ENCODE peak calls at places on chromosomes 13 and 19, in ten cellular contexts. One of them, this sample, is unnamed.
A peak's percentile ranks its signal among the peaks of the same experiment; 100 is the strongest.

GRCh38 chr13:25879466-25879865 is 172.3 kb downstream of the SHISA2 start:
- DNase-seq in RCC 7860: no peak
- DNase-seq in stimulated activated CD4-positive, alpha-beta T cell treated with anti-CD3 and anti-CD28 coated beads, Interleukin-15, amount 100 ng/mL, for 1 hour: no peak
- DNase-seq in lung: no peak
- DNase-seq in stimulated activated CD8-positive, alpha-beta memory T cell treated with anti-CD3 and anti-CD28 coated beads, Interleukin-4, amount 100 ng/mL, for 1 hour: no peak
- DNase-seq in effector memory CD4-positive, alpha-beta T cell: no peak
- DNase-seq in mesendoderm: no peak
- DNase-seq in skeletal muscle cell: no peak
- DNase-seq in foreskin fibroblast: no peak
- DNase-seq in sciatic nerve: no peak
- DNase-seq in this sample: no peak

GRCh38 chr19:4061683-4062575 is 4.8 kb downstream of the ZBTB7A start:
- DNase-seq in stimulated activated CD8-positive, alpha-beta memory T cell treated with anti-CD3 and anti-CD28 coated beads, Interleukin-4, amount 100 ng/mL, for 1 hour: no peak
- DNase-seq in skeletal muscle cell: no peak
- DNase-seq in sciatic nerve: no peak
- DNase-seq in lung: no peak
- DNase-seq in RCC 7860: no peak
- DNase-seq in foreskin fibroblast: no peak
- DNase-seq in effector memory CD4-positive, alpha-beta T cell: no peak
- DNase-seq in mesendoderm: no peak
- DNase-seq in stimulated activated CD4-positive, alpha-beta T cell treated with anti-CD3 and anti-CD28 coated beads, Interleukin-15, amount 100 ng/mL, for 1 hour: no peak
- DNase-seq in this sample: peak; percentile 87

GRCh38 chr19:1074512-1075283 is 7.7 kb downstream of the ARHGAP45 start:
- DNase-seq in sciatic nerve: peak; percentile 91
- DNase-seq in foreskin fibroblast: no peak
- DNase-seq in RCC 7860: no peak
- DNase-seq in mesendoderm: no peak
- DNase-seq in lung: peak; percentile 92
- DNase-seq in effector memory CD4-positive, alpha-beta T cell: peak; percentile 90
- DNase-seq in skeletal muscle cell: no peak
- DNase-seq in stimulated activated CD8-positive, alpha-beta memory T cell treated with anti-CD3 and anti-CD28 coated beads, Interleukin-4, amount 100 ng/mL, for 1 hour: peak; percentile 96
- DNase-seq in stimulated activated CD4-positive, alpha-beta T cell treated with anti-CD3 and anti-CD28 coated beads, Interleukin-15, amount 100 ng/mL, for 1 hour: peak; percentile 75
- DNase-seq in this sample: no peak

GRCh38 chr19:6519289-6519688 is 11.5 kb upstream of the TNFSF9 start:
- DNase-seq in lung: no peak
- DNase-seq in skeletal muscle cell: no peak
- DNase-seq in effector memory CD4-positive, alpha-beta T cell: no peak
- DNase-seq in stimulated activated CD4-positive, alpha-beta T cell treated with anti-CD3 and anti-CD28 coated beads, Interleukin-15, amount 100 ng/mL, for 1 hour: no peak
- DNase-seq in mesendoderm: no peak
- DNase-seq in RCC 7860: peak; percentile 91
- DNase-seq in foreskin fibroblast: peak; percentile 72
- DNase-seq in stimulated activated CD8-positive, alpha-beta memory T cell treated with anti-CD3 and anti-CD28 coated beads, Interleukin-4, amount 100 ng/mL, for 1 hour: no peak
- DNase-seq in sciatic nerve: no peak
- DNase-seq in this sample: no peak

GRCh38 chr19:45348367-45349125 is 8.0 kb downstream of the KLC3 start:
- DNase-seq in lung: no peak
- DNase-seq in RCC 7860: no peak
- DNase-seq in effector memory CD4-positive, alpha-beta T cell: no peak
- DNase-seq in stimulated activated CD8-positive, alpha-beta memory T cell treated with anti-CD3 and anti-CD28 coated beads, Interleukin-4, amount 100 ng/mL, for 1 hour: no peak
- DNase-seq in stimulated activated CD4-positive, alpha-beta T cell treated with anti-CD3 and anti-CD28 coated beads, Interleukin-15, amount 100 ng/mL, for 1 hour: no peak
- DNase-seq in mesendoderm: no peak
- DNase-seq in sciatic nerve: no peak
- DNase-seq in foreskin fibroblast: no peak
- DNase-seq in skeletal muscle cell: no peak
- DNase-seq in this sample: no peak

GRCh38 chr19:45569619-45570421 is 14.8 kb downstream of the OPA3 start:
- DNase-seq in effector memory CD4-positive, alpha-beta T cell: no peak
- DNase-seq in stimulated activated CD8-positive, alpha-beta memory T cell treated with anti-CD3 and anti-CD28 coated beads, Interleukin-4, amount 100 ng/mL, for 1 hour: no peak
- DNase-seq in lung: peak; percentile 53
- DNase-seq in skeletal muscle cell: no peak
- DNase-seq in sciatic nerve: no peak
- DNase-seq in RCC 7860: no peak
- DNase-seq in foreskin fibroblast: peak; percentile 77
- DNase-seq in stimulated activated CD4-positive, alpha-beta T cell treated with anti-CD3 and anti-CD28 coated beads, Interleukin-15, amount 100 ng/mL, for 1 hour: peak; percentile 42
- DNase-seq in mesendoderm: peak; percentile 74
- DNase-seq in this sample: peak; percentile 86

GRCh38 chr13:33169273-33169980 is 116.1 kb downstream of the STARD13 start:
- DNase-seq in lung: no peak
- DNase-seq in sciatic nerve: no peak
- DNase-seq in effector memory CD4-positive, alpha-beta T cell: no peak
- DNase-seq in skeletal muscle cell: peak; percentile 85
- DNase-seq in stimulated activated CD4-positive, alpha-beta T cell treated with anti-CD3 and anti-CD28 coated beads, Interleukin-15, amount 100 ng/mL, for 1 hour: no peak
- DNase-seq in RCC 7860: peak; percentile 76
- DNase-seq in foreskin fibroblast: peak; percentile 83
- DNase-seq in stimulated activated CD8-positive, alpha-beta memory T cell treated with anti-CD3 and anti-CD28 coated beads, Interleukin-4, amount 100 ng/mL, for 1 hour: no peak
- DNase-seq in mesendoderm: peak; percentile 8
- DNase-seq in this sample: no peak

GRCh38 chr13:98246538-98247172 is 69.6 kb upstream of the RNF113B start:
- DNase-seq in foreskin fibroblast: no peak
- DNase-seq in RCC 7860: no peak
- DNase-seq in effector memory CD4-positive, alpha-beta T cell: no peak
- DNase-seq in lung: no peak
- DNase-seq in mesendoderm: no peak
- DNase-seq in stimulated activated CD8-positive, alpha-beta memory T cell treated with anti-CD3 and anti-CD28 coated beads, Interleukin-4, amount 100 ng/mL, for 1 hour: no peak
- DNase-seq in stimulated activated CD4-positive, alpha-beta T cell treated with anti-CD3 and anti-CD28 coated beads, Interleukin-15, amount 100 ng/mL, for 1 hour: no peak
- DNase-seq in skeletal muscle cell: no peak
- DNase-seq in sciatic nerve: no peak
- DNase-seq in this sample: no peak

GRCh38 chr13:97179501-97179900 is 42.6 kb upstream of the MBNL2 start:
- DNase-seq in mesendoderm: peak; percentile 21
- DNase-seq in lung: no peak
- DNase-seq in effector memory CD4-positive, alpha-beta T cell: no peak
- DNase-seq in skeletal muscle cell: no peak
- DNase-seq in sciatic nerve: no peak
- DNase-seq in RCC 7860: no peak
- DNase-seq in stimulated activated CD4-positive, alpha-beta T cell treated with anti-CD3 and anti-CD28 coated beads, Interleukin-15, amount 100 ng/mL, for 1 hour: no peak
- DNase-seq in stimulated activated CD8-positive, alpha-beta memory T cell treated with anti-CD3 and anti-CD28 coated beads, Interleukin-4, amount 100 ng/mL, for 1 hour: no peak
- DNase-seq in foreskin fibroblast: no peak
- DNase-seq in this sample: peak; percentile 85

GRCh38 chr19:10694706-10695105 is 6.5 kb upstream of the QTRT1 start:
- DNase-seq in stimulated activated CD8-positive, alpha-beta memory T cell treated with anti-CD3 and anti-CD28 coated beads, Interleukin-4, amount 100 ng/mL, for 1 hour: no peak
- DNase-seq in effector memory CD4-positive, alpha-beta T cell: no peak
- DNase-seq in sciatic nerve: no peak
- DNase-seq in skeletal muscle cell: no peak
- DNase-seq in RCC 7860: no peak
- DNase-seq in lung: no peak
- DNase-seq in mesendoderm: no peak
- DNase-seq in foreskin fibroblast: no peak
- DNase-seq in stimulated activated CD4-positive, alpha-beta T cell treated with anti-CD3 and anti-CD28 coated beads, Interleukin-15, amount 100 ng/mL, for 1 hour: no peak
- DNase-seq in this sample: no peak

GRCh38 chr13:100852146-100852545 is 177.6 kb upstream of the TMTC4 start:
- DNase-seq in effector memory CD4-positive, alpha-beta T cell: no peak
- DNase-seq in skeletal muscle cell: no peak
- DNase-seq in sciatic nerve: no peak
- DNase-seq in mesendoderm: no peak
- DNase-seq in stimulated activated CD8-positive, alpha-beta memory T cell treated with anti-CD3 and anti-CD28 coated beads, Interleukin-4, amount 100 ng/mL, for 1 hour: no peak
- DNase-seq in foreskin fibroblast: no peak
- DNase-seq in RCC 7860: no peak
- DNase-seq in stimulated activated CD4-positive, alpha-beta T cell treated with anti-CD3 and anti-CD28 coated beads, Interleukin-15, amount 100 ng/mL, for 1 hour: no peak
- DNase-seq in lung: no peak
- DNase-seq in this sample: no peak

GRCh38 chr13:40120781-40121180 is 465.3 kb downstream of the COG6 start:
- DNase-seq in effector memory CD4-positive, alpha-beta T cell: no peak
- DNase-seq in foreskin fibroblast: peak; percentile 8
- DNase-seq in stimulated activated CD8-positive, alpha-beta memory T cell treated with anti-CD3 and anti-CD28 coated beads, Interleukin-4, amount 100 ng/mL, for 1 hour: no peak
- DNase-seq in lung: no peak
- DNase-seq in sciatic nerve: no peak
- DNase-seq in RCC 7860: no peak
- DNase-seq in mesendoderm: no peak
- DNase-seq in skeletal muscle cell: no peak
- DNase-seq in stimulated activated CD4-positive, alpha-beta T cell treated with anti-CD3 and anti-CD28 coated beads, Interleukin-15, amount 100 ng/mL, for 1 hour: no peak
- DNase-seq in this sample: no peak

GRCh38 chr19:16569609-16570320 is 2.5 kb downstream of the SLC35E1 start:
- DNase-seq in mesendoderm: peak; percentile 32
- DNase-seq in RCC 7860: no peak
- DNase-seq in lung: peak; percentile 68
- DNase-seq in foreskin fibroblast: no peak
- DNase-seq in stimulated activated CD4-positive, alpha-beta T cell treated with anti-CD3 and anti-CD28 coated beads, Interleukin-15, amount 100 ng/mL, for 1 hour: no peak
- DNase-seq in sciatic nerve: no peak
- DNase-seq in stimulated activated CD8-positive, alpha-beta memory T cell treated with anti-CD3 and anti-CD28 coated beads, Interleukin-4, amount 100 ng/mL, for 1 hour: no peak
- DNase-seq in effector memory CD4-positive, alpha-beta T cell: no peak
- DNase-seq in skeletal muscle cell: no peak
- DNase-seq in this sample: peak; percentile 48

GRCh38 chr13:113863511-113864302 is at the start of gene GAS6:
- DNase-seq in stimulated activated CD4-positive, alpha-beta T cell treated with anti-CD3 and anti-CD28 coated beads, Interleukin-15, amount 100 ng/mL, for 1 hour: peak; percentile 10
- DNase-seq in skeletal muscle cell: no peak
- DNase-seq in effector memory CD4-positive, alpha-beta T cell: no peak
- DNase-seq in RCC 7860: no peak
- DNase-seq in foreskin fibroblast: peak; percentile 84
- DNase-seq in stimulated activated CD8-positive, alpha-beta memory T cell treated with anti-CD3 and anti-CD28 coated beads, Interleukin-4, amount 100 ng/mL, for 1 hour: no peak
- DNase-seq in lung: no peak
- DNase-seq in sciatic nerve: peak; percentile 80
- DNase-seq in mesendoderm: peak; percentile 40
- DNase-seq in this sample: peak; percentile 25

GRCh38 chr13:98332222-98332621 is 155.2 kb upstream of the RNF113B start:
- DNase-seq in foreskin fibroblast: no peak
- DNase-seq in RCC 7860: no peak
- DNase-seq in mesendoderm: no peak
- DNase-seq in effector memory CD4-positive, alpha-beta T cell: no peak
- DNase-seq in sciatic nerve: no peak
- DNase-seq in stimulated activated CD4-positive, alpha-beta T cell treated with anti-CD3 and anti-CD28 coated beads, Interleukin-15, amount 100 ng/mL, for 1 hour: no peak
- DNase-seq in stimulated activated CD8-positive, alpha-beta memory T cell treated with anti-CD3 and anti-CD28 coated beads, Interleukin-4, amount 100 ng/mL, for 1 hour: no peak
- DNase-seq in skeletal muscle cell: no peak
- DNase-seq in lung: no peak
- DNase-seq in this sample: no peak

GRCh38 chr19:58480481-58480830 is 4.3 kb downstream of the ZNF446 start:
- DNase-seq in stimulated activated CD4-positive, alpha-beta T cell treated with anti-CD3 and anti-CD28 coated beads, Interleukin-15, amount 100 ng/mL, for 1 hour: no peak
- DNase-seq in lung: no peak
- DNase-seq in foreskin fibroblast: no peak
- DNase-seq in mesendoderm: no peak
- DNase-seq in skeletal muscle cell: no peak
- DNase-seq in RCC 7860: no peak
- DNase-seq in sciatic nerve: no peak
- DNase-seq in effector memory CD4-positive, alpha-beta T cell: no peak
- DNase-seq in stimulated activated CD8-positive, alpha-beta memory T cell treated with anti-CD3 and anti-CD28 coated beads, Interleukin-4, amount 100 ng/mL, for 1 hour: no peak
- DNase-seq in this sample: no peak

GRCh38 chr19:18428173-18428836 is 9.1 kb downstream of the SSBP4 start:
- DNase-seq in foreskin fibroblast: no peak
- DNase-seq in stimulated activated CD8-positive, alpha-beta memory T cell treated with anti-CD3 and anti-CD28 coated beads, Interleukin-4, amount 100 ng/mL, for 1 hour: no peak
- DNase-seq in lung: no peak
- DNase-seq in mesendoderm: no peak
- DNase-seq in RCC 7860: no peak
- DNase-seq in skeletal muscle cell: no peak
- DNase-seq in sciatic nerve: no peak
- DNase-seq in stimulated activated CD4-positive, alpha-beta T cell treated with anti-CD3 and anti-CD28 coated beads, Interleukin-15, amount 100 ng/mL, for 1 hour: no peak
- DNase-seq in effector memory CD4-positive, alpha-beta T cell: no peak
- DNase-seq in this sample: no peak

GRCh38 chr13:67238277-67238859 is 8.2 kb upstream of the PCDH9 start:
- DNase-seq in effector memory CD4-positive, alpha-beta T cell: no peak
- DNase-seq in stimulated activated CD4-positive, alpha-beta T cell treated with anti-CD3 and anti-CD28 coated beads, Interleukin-15, amount 100 ng/mL, for 1 hour: no peak
- DNase-seq in skeletal muscle cell: no peak
- DNase-seq in stimulated activated CD8-positive, alpha-beta memory T cell treated with anti-CD3 and anti-CD28 coated beads, Interleukin-4, amount 100 ng/mL, for 1 hour: no peak
- DNase-seq in mesendoderm: peak; percentile 13
- DNase-seq in foreskin fibroblast: peak; percentile 63
- DNase-seq in sciatic nerve: no peak
- DNase-seq in lung: no peak
- DNase-seq in RCC 7860: peak; percentile 16
- DNase-seq in this sample: no peak

GRCh38 chr13:37602743-37603381 is 4.3 kb upstream of the POSTN start:
- DNase-seq in lung: no peak
- DNase-seq in foreskin fibroblast: peak; percentile 49
- DNase-seq in skeletal muscle cell: no peak
- DNase-seq in stimulated activated CD4-positive, alpha-beta T cell treated with anti-CD3 and anti-CD28 coated beads, Interleukin-15, amount 100 ng/mL, for 1 hour: no peak
- DNase-seq in RCC 7860: peak; percentile 22
- DNase-seq in effector memory CD4-positive, alpha-beta T cell: no peak
- DNase-seq in sciatic nerve: no peak
- DNase-seq in stimulated activated CD8-positive, alpha-beta memory T cell treated with anti-CD3 and anti-CD28 coated beads, Interleukin-4, amount 100 ng/mL, for 1 hour: no peak
- DNase-seq in mesendoderm: no peak
- DNase-seq in this sample: no peak

GRCh38 chr13:92991687-92992086 is 234.9 kb upstream of the GPC6 start:
- DNase-seq in lung: no peak
- DNase-seq in RCC 7860: no peak
- DNase-seq in stimulated activated CD8-positive, alpha-beta memory T cell treated with anti-CD3 and anti-CD28 coated beads, Interleukin-4, amount 100 ng/mL, for 1 hour: no peak
- DNase-seq in foreskin fibroblast: peak; percentile 8
- DNase-seq in skeletal muscle cell: no peak
- DNase-seq in stimulated activated CD4-positive, alpha-beta T cell treated with anti-CD3 and anti-CD28 coated beads, Interleukin-15, amount 100 ng/mL, for 1 hour: no peak
- DNase-seq in effector memory CD4-positive, alpha-beta T cell: no peak
- DNase-seq in mesendoderm: no peak
- DNase-seq in sciatic nerve: no peak
- DNase-seq in this sample: no peak

GRCh38 chr19:12112701-12113100 is 27.4 kb downstream of the ZNF20 start:
- DNase-seq in stimulated activated CD4-positive, alpha-beta T cell treated with anti-CD3 and anti-CD28 coated beads, Interleukin-15, amount 100 ng/mL, for 1 hour: no peak
- DNase-seq in mesendoderm: no peak
- DNase-seq in RCC 7860: no peak
- DNase-seq in skeletal muscle cell: no peak
- DNase-seq in lung: no peak
- DNase-seq in sciatic nerve: no peak
- DNase-seq in effector memory CD4-positive, alpha-beta T cell: no peak
- DNase-seq in stimulated activated CD8-positive, alpha-beta memory T cell treated with anti-CD3 and anti-CD28 coated beads, Interleukin-4, amount 100 ng/mL, for 1 hour: no peak
- DNase-seq in foreskin fibroblast: no peak
- DNase-seq in this sample: no peak

GRCh38 chr13:49300716-49301589 is 53.2 kb downstream of the CDADC1 start:
- DNase-seq in stimulated activated CD4-positive, alpha-beta T cell treated with anti-CD3 and anti-CD28 coated beads, Interleukin-15, amount 100 ng/mL, for 1 hour: peak; percentile 37
- DNase-seq in skeletal muscle cell: no peak
- DNase-seq in RCC 7860: peak; percentile 59
- DNase-seq in foreskin fibroblast: peak; percentile 81
- DNase-seq in sciatic nerve: peak; percentile 72
- DNase-seq in stimulated activated CD8-positive, alpha-beta memory T cell treated with anti-CD3 and anti-CD28 coated beads, Interleukin-4, amount 100 ng/mL, for 1 hour: peak; percentile 25
- DNase-seq in lung: peak; percentile 59
- DNase-seq in mesendoderm: peak; percentile 74
- DNase-seq in effector memory CD4-positive, alpha-beta T cell: peak; percentile 42
- DNase-seq in this sample: peak; percentile 63

GRCh38 chr13:100235311-100235901 is 146.5 kb downstream of the PCCA start:
- DNase-seq in foreskin fibroblast: peak; percentile 76
- DNase-seq in lung: no peak
- DNase-seq in stimulated activated CD8-positive, alpha-beta memory T cell treated with anti-CD3 and anti-CD28 coated beads, Interleukin-4, amount 100 ng/mL, for 1 hour: no peak
- DNase-seq in mesendoderm: peak; percentile 50
- DNase-seq in stimulated activated CD4-positive, alpha-beta T cell treated with anti-CD3 and anti-CD28 coated beads, Interleukin-15, amount 100 ng/mL, for 1 hour: no peak
- DNase-seq in effector memory CD4-positive, alpha-beta T cell: no peak
- DNase-seq in skeletal muscle cell: peak; percentile 55
- DNase-seq in RCC 7860: peak; percentile 42
- DNase-seq in sciatic nerve: no peak
- DNase-seq in this sample: no peak

GRCh38 chr13:36819811-36820140 is 754 bp downstream of the RFXAP start:
- DNase-seq in mesendoderm: peak; percentile 56
- DNase-seq in foreskin fibroblast: peak; percentile 50
- DNase-seq in lung: no peak
- DNase-seq in sciatic nerve: no peak
- DNase-seq in RCC 7860: no peak
- DNase-seq in stimulated activated CD4-positive, alpha-beta T cell treated with anti-CD3 and anti-CD28 coated beads, Interleukin-15, amount 100 ng/mL, for 1 hour: no peak
- DNase-seq in stimulated activated CD8-positive, alpha-beta memory T cell treated with anti-CD3 and anti-CD28 coated beads, Interleukin-4, amount 100 ng/mL, for 1 hour: no peak
- DNase-seq in skeletal muscle cell: no peak
- DNase-seq in effector memory CD4-positive, alpha-beta T cell: no peak
- DNase-seq in this sample: peak; percentile 47

GRCh38 chr13:100029930-100030329 is 48.3 kb downstream of the ZIC2 start:
- DNase-seq in lung: no peak
- DNase-seq in foreskin fibroblast: no peak
- DNase-seq in effector memory CD4-positive, alpha-beta T cell: no peak
- DNase-seq in RCC 7860: no peak
- DNase-seq in skeletal muscle cell: no peak
- DNase-seq in sciatic nerve: no peak
- DNase-seq in mesendoderm: no peak
- DNase-seq in stimulated activated CD8-positive, alpha-beta memory T cell treated with anti-CD3 and anti-CD28 coated beads, Interleukin-4, amount 100 ng/mL, for 1 hour: no peak
- DNase-seq in stimulated activated CD4-positive, alpha-beta T cell treated with anti-CD3 and anti-CD28 coated beads, Interleukin-15, amount 100 ng/mL, for 1 hour: no peak
- DNase-seq in this sample: no peak

GRCh38 chr13:75139291-75139690 is 342.7 kb downstream of the TBC1D4 start:
- DNase-seq in sciatic nerve: no peak
- DNase-seq in skeletal muscle cell: peak; percentile 35
- DNase-seq in effector memory CD4-positive, alpha-beta T cell: no peak
- DNase-seq in mesendoderm: no peak
- DNase-seq in stimulated activated CD4-positive, alpha-beta T cell treated with anti-CD3 and anti-CD28 coated beads, Interleukin-15, amount 100 ng/mL, for 1 hour: no peak
- DNase-seq in RCC 7860: no peak
- DNase-seq in foreskin fibroblast: peak; percentile 36
- DNase-seq in stimulated activated CD8-positive, alpha-beta memory T cell treated with anti-CD3 and anti-CD28 coated beads, Interleukin-4, amount 100 ng/mL, for 1 hour: no peak
- DNase-seq in lung: no peak
- DNase-seq in this sample: no peak